ENCODE peak calls at places on chromosome 7, in four cellular contexts. Q is choroid plexus epithelial cell, M is suprapubic skin, H is Panc1. B is an unnamed sample.

GRCh38 chr7:104231054-104232046 is 23.5 kb upstream of the ORC5 start:
- DNase-seq in Q (peak), M (no peak), H (peak), B (no peak)

GRCh38 chr7:63925626-63926460 is 72.8 kb upstream of the ZNF722 start:
- DNase-seq in Q (peak), M (peak), H (peak), B (no peak)

GRCh38 chr7:43570688-43571365 is 12.1 kb upstream of the STK17A start:
- DNase-seq in Q (peak), M (no peak), H (no peak), B (no peak)

GRCh38 chr7:105006367-105007139 is 7.5 kb upstream of the KMT2E start:
- DNase-seq in Q (no peak), M (no peak), H (no peak), B (no peak)

GRCh38 chr7:23184709-23185354 is 3.0 kb downstream of the NUP42 start:
- DNase-seq in Q (peak), M (no peak), H (peak), B (no peak)

GRCh38 chr7:40808409-40808942 is 673.7 kb downstream of the SUGCT start:
- DNase-seq in Q (peak), M (no peak), H (no peak), B (no peak)

GRCh38 chr7:19705663-19706062 is 3.2 kb downstream of the POLR1F start:
- DNase-seq in Q (no peak), M (no peak), H (no peak), B (no peak)

GRCh38 chr7:36312064-36312914 is 77.4 kb upstream of the ANLN start:
- DNase-seq in Q (peak), M (no peak), H (no peak), B (no peak)

GRCh38 chr7:12625836-12626235 is 55.3 kb downstream of the SCIN start:
- DNase-seq in Q (no peak), M (no peak), H (no peak), B (no peak)

GRCh38 chr7:8435120-8435519 is 1.7 kb downstream of the NXPH1 start:
- DNase-seq in Q (no peak), M (no peak), H (no peak), B (no peak)

GRCh38 chr7:18667466-18667865 is 171.9 kb downstream of the HDAC9 start:
- DNase-seq in Q (peak), M (no peak), H (peak), B (no peak)

GRCh38 chr7:93014410-93014809 is 103.4 kb downstream of the SAMD9 start:
- DNase-seq in Q (no peak), M (no peak), H (no peak), B (no peak)

GRCh38 chr7:1392556-1392955 is 66.7 kb downstream of the MICALL2 start:
- DNase-seq in Q (no peak), M (no peak), H (no peak), B (no peak)

GRCh38 chr7:517848-518629 is 1.6 kb downstream of the PDGFA start:
- DNase-seq in Q (peak), M (no peak), H (no peak), B (no peak)

GRCh38 chr7:30459591-30460245 is 18.9 kb downstream of the NOD1 start:
- DNase-seq in Q (peak), M (no peak), H (no peak), B (peak)

GRCh38 chr7:74040791-74041520 is 13.0 kb downstream of the ELN start:
- DNase-seq in Q (no peak), M (no peak), H (no peak), B (no peak)

GRCh38 chr7:50068850-50069551 is 24.0 kb downstream of the ZPBP start:
- DNase-seq in Q (peak), M (no peak), H (peak), B (no peak)

GRCh38 chr7:18212788-18213187 is 185.1 kb upstream of the PRPS1L1 start:
- DNase-seq in Q (peak), M (no peak), H (no peak), B (no peak)

GRCh38 chr7:13821152-13821787 is 168.2 kb downstream of the ETV1 start:
- DNase-seq in Q (peak), M (no peak), H (no peak), B (no peak)

GRCh38 chr7:69374036-69374420 is 224.2 kb upstream of the AUTS2 start:
- DNase-seq in Q (no peak), M (no peak), H (no peak), B (no peak)

GRCh38 chr7:24346716-24347115 is 62.7 kb downstream of the NPY start:
- DNase-seq in Q (no peak), M (no peak), H (no peak), B (no peak)

GRCh38 chr7:7051221-7051877 is 131.0 kb upstream of the C1GALT1 start:
- DNase-seq in Q (no peak), M (no peak), H (no peak), B (no peak)

GRCh38 chr7:159026271-159027047 is 118.2 kb downstream of the VIPR2 start:
- DNase-seq in Q (peak), M (peak), H (no peak), B (no peak)

GRCh38 chr7:130223646-130224045 is 16.0 kb downstream of the SSMEM1 start:
- DNase-seq in Q (no peak), M (no peak), H (no peak), B (no peak)

GRCh38 chr7:30322656-30323355 is 38.4 kb downstream of the ZNRF2 start:
- DNase-seq in Q (no peak), M (no peak), H (no peak), B (no peak)

GRCh38 chr7:2870471-2870941 is 26.4 kb upstream of the GNA12 start:
- DNase-seq in Q (peak), M (no peak), H (no peak), B (no peak)

GRCh38 chr7:64610997-64611396 is 48.1 kb upstream of the ZNF680 start:
- DNase-seq in Q (no peak), M (no peak), H (no peak), B (no peak)

GRCh38 chr7:139457153-139457946 is 26.1 kb downstream of the KLRG2 start:
- DNase-seq in Q (peak), M (no peak), H (no peak), B (no peak)

GRCh38 chr7:41476117-41476803 is 226.6 kb downstream of the INHBA start:
- DNase-seq in Q (no peak), M (no peak), H (no peak), B (no peak)

GRCh38 chr7:45176886-45177731 is 19.5 kb downstream of the RAMP3 start:
- DNase-seq in Q (no peak), M (peak), H (no peak), B (no peak)

GRCh38 chr7:45179666-45180065 is 22.1 kb downstream of the RAMP3 start:
- DNase-seq in Q (no peak), M (no peak), H (no peak), B (no peak)

GRCh38 chr7:45180084-45180986 is 22.7 kb downstream of the RAMP3 start:
- DNase-seq in Q (no peak), M (peak), H (no peak), B (no peak)

GRCh38 chr7:45177801-45178200 is 20.2 kb downstream of the RAMP3 start:
- DNase-seq in Q (no peak), M (peak), H (no peak), B (no peak)

GRCh38 chr7:45178241-45179225 is 20.9 kb downstream of the RAMP3 start:
- DNase-seq in Q (peak), M (peak), H (no peak), B (no peak)
- TF ChIP-seq CTCF in Q (peak), M (no peak), H (no peak), B (no peak)

GRCh38 chr7:47358944-47359588 is 222.8 kb downstream of the TNS3 start:
- DNase-seq in Q (no peak), M (peak), H (no peak), B (no peak)

GRCh38 chr7:47356261-47356660 is 225.7 kb downstream of the TNS3 start:
- DNase-seq in Q (no peak), M (peak), H (no peak), B (no peak)

GRCh38 chr7:47358357-47358756 is 223.6 kb downstream of the TNS3 start:
- DNase-seq in Q (no peak), M (peak), H (no peak), B (no peak)

GRCh38 chr7:47357863-47358262 is 224.0 kb downstream of the TNS3 start:
- DNase-seq in Q (no peak), M (peak), H (no peak), B (no peak)

DNA sequence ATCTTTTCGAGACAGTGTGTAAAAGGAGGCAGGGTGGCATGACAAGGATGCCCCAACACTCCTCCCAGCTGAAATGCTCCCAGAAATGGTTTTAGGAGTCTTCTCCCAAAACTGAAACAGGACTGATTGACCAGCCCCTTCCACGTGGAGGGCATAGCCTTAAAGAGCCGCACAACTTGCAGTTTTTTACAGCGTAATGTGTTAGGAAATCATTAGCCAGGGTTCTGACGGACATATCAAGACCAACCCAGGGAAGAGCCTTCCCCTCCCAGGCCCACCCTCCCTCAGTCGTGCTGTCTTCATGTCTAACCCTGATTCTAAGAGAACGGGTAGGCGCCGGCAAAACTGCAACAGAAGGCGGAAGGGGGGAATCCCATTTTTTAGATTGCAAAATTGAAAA is 224.5 kb downstream of the TNS3 start:
- DNase-seq in Q (no peak), M (peak), H (no peak), B (no peak)
- TF ChIP-seq CTCF in Q (no peak), M (no peak), H (no peak), B (no peak)

DNA sequence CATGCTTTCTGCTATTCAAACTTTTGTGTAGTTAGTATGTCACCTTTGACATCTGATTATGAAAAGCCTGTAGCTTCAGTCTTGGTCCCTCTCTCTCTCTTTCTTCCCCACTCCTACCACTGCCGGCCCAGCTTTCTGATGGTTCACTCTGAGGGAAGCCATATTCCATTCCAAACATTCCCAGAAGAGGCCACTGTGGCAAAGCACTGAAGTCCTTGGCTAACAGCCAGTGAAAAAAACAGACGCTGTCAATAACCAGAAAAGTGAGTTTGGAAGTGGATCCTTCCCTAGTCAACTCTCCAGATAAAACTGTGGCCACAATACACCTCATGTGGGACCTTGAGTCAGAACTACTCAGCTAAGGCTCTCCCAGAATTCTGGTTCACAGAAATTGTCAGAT is 950.7 kb upstream of the PHF14 start:
- DNase-seq in Q (peak), M (no peak), H (no peak), B (no peak)
- TF ChIP-seq CTCF in Q (no peak), M (peak), H (peak), B (no peak)

GRCh38 chr7:146119016-146119415 is 2.4 kb downstream of the CNTNAP2 start:
- DNase-seq in Q (peak), M (no peak), H (no peak), B (no peak)
- TF ChIP-seq CTCF in Q (peak), M (no peak), H (no peak), B (no peak)

GRCh38 chr7:123534383-123535260 is at the start of gene IQUB:
- DNase-seq in Q (peak), M (peak), H (peak), B (peak)

GRCh38 chr7:123538189-123538714 is 3.9 kb upstream of the IQUB start:
- DNase-seq in Q (peak), M (no peak), H (peak), B (no peak)

GRCh38 chr7:123538897-123539296 is 4.5 kb upstream of the IQUB start:
- DNase-seq in Q (no peak), M (no peak), H (no peak), B (no peak)

GRCh38 chr7:123535517-123535916 is 1.1 kb upstream of the IQUB start:
- DNase-seq in Q (no peak), M (no peak), H (no peak), B (no peak)

GRCh38 chr7:123537026-123537642 is 2.7 kb upstream of the IQUB start:
- DNase-seq in Q (peak), M (no peak), H (no peak), B (no peak)
- TF ChIP-seq CTCF in Q (peak), M (peak), H (peak), B (peak)

DNA sequence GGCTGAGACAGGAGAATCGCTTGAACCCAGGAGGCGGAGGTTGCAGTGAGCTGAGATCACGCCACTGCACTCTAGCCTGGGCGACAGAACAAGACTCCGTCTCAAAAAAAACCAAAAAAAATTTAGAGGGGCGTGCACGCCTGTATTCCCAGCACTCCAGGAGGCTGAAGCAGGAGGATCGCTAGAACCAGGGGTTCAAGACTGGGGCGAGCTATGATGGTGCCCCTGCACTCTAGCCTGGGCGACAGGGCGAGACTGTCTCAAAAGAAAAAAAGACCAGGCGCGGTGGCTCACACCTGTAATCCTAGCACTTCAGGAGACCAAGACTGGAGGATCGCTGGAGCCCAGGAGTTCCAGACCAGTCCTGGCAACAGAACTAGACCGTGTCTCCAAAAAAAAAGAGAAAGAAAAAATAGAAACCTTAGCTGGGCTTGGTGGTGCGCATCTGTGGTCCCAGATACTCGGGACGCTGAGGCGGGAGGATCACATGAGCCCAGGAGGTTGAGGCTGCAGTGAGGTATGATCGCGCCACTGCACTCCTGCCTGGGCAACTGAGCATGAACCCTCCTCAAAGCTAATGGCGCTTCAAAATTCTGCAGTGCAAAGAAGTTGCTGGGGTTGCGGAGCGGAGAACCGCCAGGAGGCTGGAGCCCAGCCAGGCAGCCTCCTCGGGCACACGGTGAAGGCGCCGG is 382 bp upstream of the MBLAC1 start:
- DNase-seq in Q (no peak), M (no peak), H (no peak), B (no peak)
- TF ChIP-seq CTCF in Q (peak), M (no peak), H (no peak), B (no peak)

GRCh38 chr7:106294334-106294733 is 9.6 kb upstream of the NAMPT start:
- DNase-seq in Q (no peak), M (no peak), H (no peak), B (no peak)
- TF ChIP-seq CTCF in Q (peak), M (no peak), H (peak), B (no peak)

B was measured in mesothelial cell of epicardium.